ENCODE peak calls at places on chromosome 18, in four cellular contexts. S, Q, T and G are unnamed samples.

GRCh38 chr18:76443519-76444435 is 51.3 kb downstream of the ZNF516 start:
- DNase-seq in S (no peak), Q (no peak), T (no peak), G (no peak)

GRCh38 chr18:37684183-37684582 is 118.6 kb upstream of the CELF4 start:
- DNase-seq in S (no peak), Q (no peak), T (no peak), G (no peak)

GRCh38 chr18:23131693-23132319 is 3.5 kb upstream of the CABLES1 start:
- DNase-seq in S (peak; percentile 75), Q (peak; percentile 85), T (no peak), G (peak; percentile 58)

GRCh38 chr18:13495980-13496379 is 230.4 kb downstream of the FAM210A start:
- DNase-seq in S (no peak), Q (no peak), T (no peak), G (no peak)

GRCh38 chr18:60493066-60493465 is 120.5 kb upstream of the MC4R start:
- DNase-seq in S (no peak), Q (no peak), T (peak; percentile 34), G (no peak)

GRCh38 chr18:22935431-22935830 is 2.3 kb downstream of the RBBP8 start:
- DNase-seq in S (no peak), Q (peak; percentile 21), T (no peak), G (no peak)

GRCh38 chr18:57863706-57864105 is 60.6 kb upstream of the ATP8B1 start:
- DNase-seq in S (no peak), Q (no peak), T (no peak), G (no peak)

GRCh38 chr18:44795241-44795640 is 114.6 kb downstream of the SETBP1 start:
- DNase-seq in S (no peak), Q (no peak), T (no peak), G (no peak)

GRCh38 chr18:57859314-57859713 is 56.2 kb upstream of the ATP8B1 start:
- DNase-seq in S (peak; percentile 44), Q (peak; percentile 35), T (no peak), G (no peak)

GRCh38 chr18:27713037-27713726 is 463.7 kb downstream of the CDH2 start:
- DNase-seq in S (no peak), Q (no peak), T (no peak), G (no peak)

GRCh38 chr18:51009071-51009470 is 20.9 kb upstream of the SMAD4 start:
- DNase-seq in S (no peak), Q (no peak), T (no peak), G (no peak)

GRCh38 chr18:5309888-5310470 is 14.5 kb upstream of the ZBTB14 start:
- DNase-seq in S (no peak), Q (no peak), T (no peak), G (peak; percentile 48)

GRCh38 chr18:9082763-9083510 is 19.6 kb upstream of the NDUFV2 start:
- DNase-seq in S (no peak), Q (no peak), T (no peak), G (peak; percentile 68)

GRCh38 chr18:26545335-26545734 is 3.0 kb downstream of the KCTD1 start:
- DNase-seq in S (peak; percentile 23), Q (no peak), T (no peak), G (no peak)

GRCh38 chr18:2337552-2338141 is 233.7 kb downstream of the METTL4 start:
- DNase-seq in S (peak; percentile 17), Q (peak; percentile 60), T (no peak), G (no peak)

GRCh38 chr18:76960528-76961035 is 138.2 kb downstream of the ZNF236 start:
- DNase-seq in S (no peak), Q (no peak), T (no peak), G (no peak)

GRCh38 chr18:23627325-23627724 is 35.4 kb downstream of the ANKRD29 start:
- DNase-seq in S (peak; percentile 37), Q (no peak), T (no peak), G (no peak)

GRCh38 chr18:77127769-77128671 is 4.6 kb downstream of the MBP start:
- DNase-seq in S (no peak), Q (no peak), T (no peak), G (peak; percentile 95)

GRCh38 chr18:49368876-49369440 is 91.5 kb downstream of the DYM start:
- DNase-seq in S (peak; percentile 52), Q (no peak), T (no peak), G (no peak)

GRCh38 chr18:54338230-54338629 is 19.4 kb downstream of the STARD6 start:
- DNase-seq in S (no peak), Q (no peak), T (no peak), G (no peak)
- TF ChIP-seq HDAC6 in S (no peak), Q (no peak), T (no peak), G (no peak)

DNA sequence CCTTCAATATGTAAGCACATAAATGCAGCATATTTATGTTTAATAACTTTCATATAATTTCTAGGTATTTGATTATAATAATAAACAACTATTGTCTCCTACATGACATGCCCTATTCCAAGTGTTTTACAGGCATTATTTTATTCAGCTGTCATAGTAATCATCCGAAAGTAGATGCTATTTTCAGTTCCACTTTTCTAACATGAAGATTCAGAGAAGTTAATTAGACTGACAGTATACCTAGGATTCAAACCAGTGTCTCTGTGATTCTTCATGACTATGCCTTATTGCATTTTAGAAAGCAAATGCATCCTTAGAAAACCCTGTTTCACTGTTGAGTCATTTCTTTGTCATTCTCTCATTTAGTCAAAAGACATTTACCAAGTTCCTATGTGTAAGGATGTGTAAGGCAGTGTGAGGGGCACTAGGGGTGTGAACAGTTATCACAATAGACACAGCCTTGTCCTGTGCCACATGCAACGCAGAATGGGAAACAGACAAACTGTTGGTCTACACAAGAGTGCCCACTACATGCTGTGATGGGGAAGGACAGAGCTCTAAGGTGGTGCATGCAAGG is 79.8 kb downstream of the DTNA start:
- DNase-seq in S (no peak), Q (no peak), T (no peak), G (no peak)
- TF ChIP-seq ZNF274 in S (no peak), Q (no peak), T (no peak), G (no peak)

GRCh38 chr18:46646468-46646867 is 10.6 kb downstream of the LOXHD1 start:
- DNase-seq in S (no peak), Q (no peak), T (no peak), G (no peak)
- TF ChIP-seq HDAC6 in S (no peak), Q (no peak), T (no peak), G (no peak)

GRCh38 chr18:75123113-75123512 is 85.8 kb downstream of the PTGR3 start:
- DNase-seq in S (no peak), Q (no peak), T (no peak), G (no peak)
- TF ChIP-seq ZNF274 in S (no peak), Q (no peak), T (no peak), G (no peak)

DNA sequence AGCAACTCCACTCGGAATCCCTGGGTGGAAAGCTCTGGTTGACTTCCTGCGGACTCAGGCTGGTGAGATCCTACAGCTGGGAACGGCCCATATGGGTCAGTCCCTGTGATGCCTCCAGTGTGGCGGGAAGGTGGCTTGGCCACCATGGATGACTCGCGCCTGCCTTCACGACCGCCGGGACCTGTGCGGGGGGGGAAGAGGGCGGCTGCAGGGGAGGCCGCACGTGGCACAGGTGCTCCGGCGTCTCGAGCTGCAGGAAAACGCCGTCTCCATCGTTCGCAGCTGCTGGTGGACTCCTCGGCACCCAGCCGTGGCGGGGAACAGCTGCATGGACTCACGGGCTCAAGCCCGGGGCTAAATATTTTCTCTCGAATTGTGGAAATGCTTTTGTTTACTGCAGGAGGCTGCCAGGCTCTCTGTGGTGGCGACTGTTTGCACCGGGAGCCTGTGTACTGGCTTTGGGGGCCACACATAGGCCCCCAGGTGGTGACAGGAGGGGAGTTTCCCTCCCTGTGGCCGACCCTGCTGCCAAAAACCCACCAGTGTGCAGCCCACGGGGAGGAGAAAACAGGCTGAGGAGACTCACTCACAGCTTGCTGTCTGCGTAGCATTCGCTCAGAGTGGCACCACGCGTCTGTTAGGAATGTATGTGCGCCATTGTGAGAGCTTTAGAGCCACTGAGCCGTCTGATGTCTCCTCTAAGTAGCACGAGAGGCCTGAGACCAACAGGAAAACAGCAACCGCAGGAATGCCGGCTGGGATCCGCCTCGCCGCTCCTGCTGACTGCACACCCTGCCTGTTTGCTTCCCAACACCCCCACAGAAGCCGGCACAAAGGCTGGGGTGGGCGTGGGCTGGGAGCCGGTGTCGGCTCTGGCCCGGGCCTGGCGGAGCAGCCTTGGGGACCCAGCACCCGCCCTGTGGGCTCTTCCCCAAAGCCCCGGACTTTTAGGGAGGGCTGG is 89.2 kb downstream of the NFATC1 start:
- DNase-seq in S (peak; percentile 15), Q (no peak), T (no peak), G (no peak)
- TF ChIP-seq HDAC6 in S (no peak), Q (no peak), T (no peak), G (no peak)

GRCh38 chr18:21903688-21904087 is 163.1 kb downstream of the MIB1 start:
- DNase-seq in S (no peak), Q (no peak), T (no peak), G (no peak)
- TF ChIP-seq ZNF274 in S (no peak), Q (no peak), T (no peak), G (no peak)

DNA sequence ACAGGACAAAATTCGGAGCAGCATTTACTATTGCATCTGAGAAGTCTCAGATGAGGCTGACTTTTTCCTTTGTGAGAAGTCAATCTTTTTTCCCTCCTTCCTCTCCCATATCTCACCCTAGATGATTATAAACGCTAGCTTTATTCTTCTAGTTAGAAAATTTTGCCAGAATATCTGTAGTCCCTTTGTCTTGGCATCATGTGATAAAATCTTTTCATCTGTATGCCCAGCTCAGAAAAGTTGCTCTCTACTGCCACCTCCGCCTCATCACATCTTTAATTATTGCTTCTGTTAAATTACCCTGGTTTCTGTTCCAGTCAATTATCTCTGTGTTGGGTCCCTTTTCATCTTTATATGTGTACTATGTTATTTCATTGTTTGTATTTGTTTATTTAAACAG is 210.8 kb upstream of the SLC35G4 start:
- DNase-seq in S (no peak), Q (no peak), T (no peak), G (no peak)
- TF ChIP-seq HDAC6 in S (no peak), Q (no peak), T (no peak), G (no peak)

GRCh38 chr18:54387631-54388030 is 29.9 kb downstream of the C18orf54 start:
- DNase-seq in S (no peak), Q (no peak), T (no peak), G (no peak)
- TF ChIP-seq ZNF274 in S (no peak), Q (no peak), T (no peak), G (no peak)